ENCODE peak calls at places on chromosome 17, in ten cellular contexts. F is fibroblast of mammary gland, Q is tibial nerve, I is OCI-LY7, U is fibroblast of pulmonary artery, R is chondrocyte, Y is nephron progenitor cell, K is pancreas, O is dorsolateral prefrontal cortex, W is hepatocyte. E is an unnamed sample.
A peak's percentile ranks its signal among the peaks of the same experiment; 100 is the strongest.

GRCh38 chr17:78137392-78138203 is 7.0 kb downstream of the TMC8 start:
- DNase-seq in Q (no peak), O (no peak), K (peak; percentile 69), U (no peak), R (peak; percentile 86), Y (no peak), W (no peak), F (no peak), I (peak; percentile 31), E (no peak)

GRCh38 chr17:67347826-67348225 is 18.6 kb downstream of the PSMD12 start:
- DNase-seq in U (no peak), Q (no peak), F (no peak), I (no peak), K (no peak), W (no peak), Y (no peak), O (no peak), R (no peak), E (no peak)

GRCh38 chr17:19717031-19717360 is 612 bp upstream of the SLC47A2 start:
- DNase-seq in F (no peak), U (no peak), O (no peak), R (no peak), I (no peak), Y (no peak), W (no peak), K (peak; percentile 37), Q (no peak), E (no peak)

GRCh38 chr17:752620-753219 is 656 bp upstream of the GEMIN4 start:
- DNase-seq in F (peak; percentile 72), I (no peak), W (peak; percentile 68), U (peak; percentile 80), O (no peak), R (no peak), K (peak; percentile 86), Y (no peak), Q (peak; percentile 64), E (no peak)

GRCh38 chr17:45783593-45784292 is 377 bp upstream of the CRHR1 start:
- DNase-seq in R (no peak), K (no peak), F (no peak), I (no peak), O (no peak), W (peak; percentile 37), Q (no peak), Y (peak; percentile 74), U (no peak), E (no peak)

GRCh38 chr17:560379-560935 is 154.2 kb downstream of the VPS53 start:
- DNase-seq in O (no peak), I (no peak), R (no peak), K (no peak), Q (peak; percentile 7), U (peak; percentile 21), Y (no peak), W (no peak), F (peak; percentile 77), E (no peak)

GRCh38 chr17:15414502-15415348 is 52.7 kb downstream of the CDRT4 start:
- DNase-seq in R (no peak), U (no peak), Y (peak; percentile 26), K (no peak), W (no peak), F (no peak), Q (no peak), O (no peak), I (no peak), E (no peak)

GRCh38 chr17:41415411-41415810 is 9.0 kb downstream of the KRT37 start:
- DNase-seq in O (no peak), Y (no peak), I (no peak), K (no peak), F (no peak), W (no peak), R (no peak), Q (no peak), U (no peak), E (no peak)

GRCh38 chr17:17381438-17382059 is 78.4 kb downstream of the NT5M start:
- DNase-seq in F (no peak), K (no peak), Q (no peak), R (no peak), U (no peak), O (no peak), W (no peak), I (no peak), Y (no peak), E (no peak)

GRCh38 chr17:28426081-28426519 is 20.1 kb upstream of the SLC46A1 start:
- DNase-seq in U (no peak), Y (peak; percentile 39), K (no peak), F (peak; percentile 2), R (no peak), O (no peak), W (no peak), I (no peak), Q (no peak), E (no peak)

GRCh38 chr17:81082177-81083073 is 47.5 kb downstream of the BAIAP2 start:
- DNase-seq in R (no peak), K (no peak), F (no peak), W (no peak), Q (no peak), I (no peak), U (no peak), O (no peak), Y (no peak), E (no peak)

GRCh38 chr17:79573196-79573929 is 37.5 kb downstream of the RBFOX3 start:
- DNase-seq in Y (no peak), U (no peak), W (no peak), O (no peak), R (peak; percentile 46), K (no peak), I (no peak), F (peak; percentile 1), Q (no peak), E (no peak)

GRCh38 chr17:36131436-36131835 is 27.8 kb downstream of the CCL4 start:
- DNase-seq in K (no peak), W (no peak), U (no peak), R (no peak), Y (no peak), Q (no peak), F (no peak), O (no peak), I (no peak), E (no peak)

GRCh38 chr17:7652659-7653343 is 2.1 kb downstream of the ATP1B2 start:
- DNase-seq in O (no peak), Q (no peak), K (no peak), U (no peak), Y (no peak), I (no peak), F (no peak), R (no peak), W (no peak), E (no peak)

GRCh38 chr17:58631523-58632323 is 60.1 kb downstream of the TEX14 start:
- DNase-seq in K (peak; percentile 95), U (peak; percentile 100), F (peak; percentile 99), W (peak; percentile 98), Y (peak; percentile 90), Q (peak; percentile 96), O (peak; percentile 96), R (peak; percentile 96), I (peak; percentile 98), E (peak; percentile 91)
- TF ChIP-seq CTCF in K (no peak), U (peak; percentile 29), F (peak; percentile 13), W (peak; percentile 37), Y (no peak), Q (peak; percentile 20), O (peak; percentile 40), R (peak; percentile 71), I (peak; percentile 41), E (no peak)

GRCh38 chr17:2911035-2911754 is 115.0 kb downstream of the RAP1GAP2 start:
- DNase-seq in K (peak; percentile 58), I (no peak), O (no peak), F (no peak), Q (no peak), U (no peak), W (peak; percentile 7), R (no peak), Y (no peak), E (no peak)

GRCh38 chr17:2909853-2910234 is 113.6 kb downstream of the RAP1GAP2 start:
- DNase-seq in I (no peak), U (no peak), K (no peak), Y (no peak), F (no peak), R (no peak), W (no peak), Q (no peak), O (no peak), E (no peak)

GRCh38 chr17:2911755-2912111 is 115.5 kb downstream of the RAP1GAP2 start:
- DNase-seq in Y (no peak), I (no peak), W (no peak), F (no peak), U (no peak), Q (no peak), R (no peak), K (no peak), O (no peak), E (no peak)

GRCh38 chr17:2909164-2909852 is 113.1 kb downstream of the RAP1GAP2 start:
- DNase-seq in R (no peak), U (no peak), Y (peak; percentile 30), W (peak; percentile 3), F (no peak), K (peak; percentile 22), I (no peak), O (no peak), Q (no peak), E (no peak)

DNA sequence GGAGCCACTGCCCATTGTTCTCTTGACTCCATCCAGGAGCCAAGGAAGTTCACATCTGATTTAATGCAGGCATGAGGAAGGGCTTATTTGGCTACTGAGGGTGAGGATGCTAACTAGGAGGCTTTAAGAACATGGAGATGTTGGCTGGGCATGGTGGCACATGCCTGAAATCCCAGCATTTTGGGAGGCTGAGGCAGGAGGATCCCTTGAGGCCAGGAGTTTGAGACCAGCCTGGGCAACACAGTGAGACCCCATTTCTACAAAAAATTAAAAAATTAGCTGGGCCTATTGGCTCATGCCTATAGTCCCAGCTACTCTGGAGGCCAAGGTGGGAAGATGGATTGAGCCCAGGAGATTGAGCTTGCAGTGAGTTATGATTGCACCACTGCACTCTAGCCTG is 116.5 kb downstream of the RAP1GAP2 start:
- DNase-seq in I (no peak), W (no peak), F (no peak), U (no peak), O (no peak), Y (no peak), Q (no peak), K (no peak), R (no peak), E (no peak)
- TF ChIP-seq CTCF in I (no peak), W (no peak), F (no peak), U (no peak), O (no peak), Y (no peak), Q (no peak), K (no peak), R (no peak), E (no peak)

DNA sequence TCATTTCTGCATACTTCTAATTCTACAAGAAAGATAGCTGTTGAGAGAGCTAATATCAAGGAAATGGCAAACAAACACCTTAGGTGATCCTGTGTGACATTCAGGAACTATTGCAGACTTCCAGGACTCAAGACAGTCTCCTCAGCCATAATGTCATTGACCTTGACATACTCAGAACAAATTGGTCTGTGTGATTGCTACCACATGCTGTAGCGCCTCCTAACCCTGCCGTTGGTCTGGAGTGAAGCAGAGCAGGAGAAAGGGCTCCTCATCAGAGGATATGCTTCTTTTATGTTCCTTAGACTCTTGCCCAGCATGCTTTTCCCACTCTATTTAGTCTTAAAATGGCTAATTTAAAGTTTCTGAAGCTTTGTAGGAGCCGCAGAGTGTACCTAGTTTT is 194.2 kb upstream of the TBX2 start:
- DNase-seq in O (no peak), U (no peak), F (no peak), W (no peak), Y (peak; percentile 9), K (no peak), R (no peak), Q (no peak), I (no peak), E (no peak)
- TF ChIP-seq CTCF in O (no peak), U (no peak), F (no peak), W (no peak), Y (no peak), K (no peak), R (no peak), Q (no peak), I (no peak), E (no peak)

GRCh38 chr17:55272711-55273578 is 8.2 kb downstream of the HLF start:
- DNase-seq in Y (no peak), Q (no peak), U (no peak), R (no peak), K (no peak), W (no peak), F (no peak), I (no peak), O (no peak), E (no peak)
- TF ChIP-seq CTCF in Y (no peak), Q (no peak), U (no peak), R (no peak), K (no peak), W (no peak), F (no peak), I (no peak), O (no peak), E (no peak)